ENCODE peak calls at places on chromosomes 2 and 18, in ten cellular contexts. One of them, this sample, is unnamed.

GRCh38 chr2:31567679-31568078 is 13.1 kb downstream of the SRD5A2 start:
- DNase-seq in mucosa of descending colon: no peak
- DNase-seq in cardiac muscle cell: no peak
- DNase-seq in GM13977: no peak
- DNase-seq in A673: no peak
- DNase-seq in A549: no peak
- DNase-seq in WTC11: no peak
- DNase-seq in H1: no peak
- DNase-seq in nephron progenitor cell: no peak
- DNase-seq in AG04450: no peak
- DNase-seq in this sample: no peak

GRCh38 chr2:109375656-109376055 is 238.1 kb downstream of the SEPTIN10 start:
- DNase-seq in mucosa of descending colon: no peak
- DNase-seq in cardiac muscle cell: no peak
- DNase-seq in GM13977: no peak
- DNase-seq in A673: no peak
- DNase-seq in A549: no peak
- DNase-seq in WTC11: no peak
- DNase-seq in H1: no peak
- DNase-seq in nephron progenitor cell: no peak
- DNase-seq in AG04450: no peak
- DNase-seq in this sample: peak

GRCh38 chr18:70289351-70290330 is 796 bp downstream of the SOCS6 start:
- DNase-seq in mucosa of descending colon: peak
- DNase-seq in cardiac muscle cell: peak
- DNase-seq in GM13977: peak
- DNase-seq in A673: peak
- DNase-seq in A549: no peak
- DNase-seq in WTC11: peak
- DNase-seq in H1: no peak
- DNase-seq in nephron progenitor cell: peak
- DNase-seq in AG04450: no peak
- DNase-seq in this sample: peak

GRCh38 chr2:28570431-28570830 is 74.6 kb downstream of the PLB1 start:
- DNase-seq in mucosa of descending colon: no peak
- DNase-seq in cardiac muscle cell: no peak
- DNase-seq in GM13977: no peak
- DNase-seq in A673: no peak
- DNase-seq in A549: no peak
- DNase-seq in WTC11: no peak
- DNase-seq in H1: no peak
- DNase-seq in nephron progenitor cell: no peak
- DNase-seq in AG04450: no peak
- DNase-seq in this sample: no peak

GRCh38 chr2:55156326-55156725 is 75.8 kb downstream of the CLHC1 start:
- DNase-seq in mucosa of descending colon: no peak
- DNase-seq in cardiac muscle cell: no peak
- DNase-seq in GM13977: no peak
- DNase-seq in A673: no peak
- DNase-seq in A549: no peak
- DNase-seq in WTC11: no peak
- DNase-seq in H1: no peak
- DNase-seq in nephron progenitor cell: no peak
- DNase-seq in AG04450: no peak
- DNase-seq in this sample: no peak

GRCh38 chr2:82656370-82656769 is 1802.7 kb downstream of the SUCLG1 start:
- DNase-seq in mucosa of descending colon: no peak
- DNase-seq in cardiac muscle cell: no peak
- DNase-seq in GM13977: no peak
- DNase-seq in A673: no peak
- DNase-seq in A549: no peak
- DNase-seq in WTC11: no peak
- DNase-seq in H1: no peak
- DNase-seq in nephron progenitor cell: no peak
- DNase-seq in AG04450: no peak
- DNase-seq in this sample: no peak

GRCh38 chr2:226040344-226040743 is 640.8 kb downstream of the NYAP2 start:
- DNase-seq in mucosa of descending colon: no peak
- DNase-seq in cardiac muscle cell: no peak
- DNase-seq in GM13977: no peak
- DNase-seq in A673: no peak
- DNase-seq in A549: no peak
- DNase-seq in WTC11: no peak
- DNase-seq in H1: no peak
- DNase-seq in nephron progenitor cell: no peak
- DNase-seq in AG04450: no peak
- DNase-seq in this sample: no peak

GRCh38 chr2:2566396-2567323 is 235.6 kb upstream of the MYT1L start:
- DNase-seq in mucosa of descending colon: no peak
- DNase-seq in cardiac muscle cell: no peak
- DNase-seq in GM13977: peak
- DNase-seq in A673: no peak
- DNase-seq in A549: no peak
- DNase-seq in WTC11: no peak
- DNase-seq in H1: no peak
- DNase-seq in nephron progenitor cell: no peak
- DNase-seq in AG04450: no peak
- DNase-seq in this sample: no peak

GRCh38 chr2:10722252-10722825 is 909 bp downstream of the ATP6V1C2 start:
- DNase-seq in mucosa of descending colon: no peak
- DNase-seq in cardiac muscle cell: no peak
- DNase-seq in GM13977: no peak
- DNase-seq in A673: no peak
- DNase-seq in A549: no peak
- DNase-seq in WTC11: no peak
- DNase-seq in H1: no peak
- DNase-seq in nephron progenitor cell: no peak
- DNase-seq in AG04450: no peak
- DNase-seq in this sample: no peak

GRCh38 chr18:79496237-79496977 is 100.7 kb downstream of the NFATC1 start:
- DNase-seq in mucosa of descending colon: peak
- DNase-seq in cardiac muscle cell: no peak
- DNase-seq in GM13977: no peak
- DNase-seq in A673: no peak
- DNase-seq in A549: no peak
- DNase-seq in WTC11: no peak
- DNase-seq in H1: no peak
- DNase-seq in nephron progenitor cell: no peak
- DNase-seq in AG04450: no peak
- DNase-seq in this sample: no peak

GRCh38 chr2:230879271-230879882 is 14.6 kb downstream of the ITM2C start:
- DNase-seq in mucosa of descending colon: peak
- DNase-seq in cardiac muscle cell: no peak
- DNase-seq in GM13977: no peak
- DNase-seq in A673: no peak
- DNase-seq in A549: no peak
- DNase-seq in WTC11: peak
- DNase-seq in H1: no peak
- DNase-seq in nephron progenitor cell: no peak
- DNase-seq in AG04450: no peak
- DNase-seq in this sample: no peak

GRCh38 chr2:145690183-145690582 is 1170.3 kb upstream of the ZEB2 start:
- DNase-seq in mucosa of descending colon: no peak
- DNase-seq in cardiac muscle cell: no peak
- DNase-seq in GM13977: no peak
- DNase-seq in A673: no peak
- DNase-seq in A549: no peak
- DNase-seq in WTC11: no peak
- DNase-seq in H1: no peak
- DNase-seq in nephron progenitor cell: no peak
- DNase-seq in AG04450: no peak
- DNase-seq in this sample: no peak

GRCh38 chr18:58612239-58613055 is 16.4 kb downstream of the ALPK2 start:
- DNase-seq in mucosa of descending colon: no peak
- DNase-seq in cardiac muscle cell: no peak
- DNase-seq in GM13977: no peak
- DNase-seq in A673: no peak
- DNase-seq in A549: no peak
- DNase-seq in WTC11: no peak
- DNase-seq in H1: no peak
- DNase-seq in nephron progenitor cell: no peak
- DNase-seq in AG04450: no peak
- DNase-seq in this sample: no peak

GRCh38 chr2:234911271-234911670 is 40.5 kb upstream of the SH3BP4 start:
- DNase-seq in mucosa of descending colon: no peak
- DNase-seq in cardiac muscle cell: no peak
- DNase-seq in GM13977: no peak
- DNase-seq in A673: no peak
- DNase-seq in A549: no peak
- DNase-seq in WTC11: no peak
- DNase-seq in H1: no peak
- DNase-seq in nephron progenitor cell: no peak
- DNase-seq in AG04450: peak
- DNase-seq in this sample: no peak

DNA sequence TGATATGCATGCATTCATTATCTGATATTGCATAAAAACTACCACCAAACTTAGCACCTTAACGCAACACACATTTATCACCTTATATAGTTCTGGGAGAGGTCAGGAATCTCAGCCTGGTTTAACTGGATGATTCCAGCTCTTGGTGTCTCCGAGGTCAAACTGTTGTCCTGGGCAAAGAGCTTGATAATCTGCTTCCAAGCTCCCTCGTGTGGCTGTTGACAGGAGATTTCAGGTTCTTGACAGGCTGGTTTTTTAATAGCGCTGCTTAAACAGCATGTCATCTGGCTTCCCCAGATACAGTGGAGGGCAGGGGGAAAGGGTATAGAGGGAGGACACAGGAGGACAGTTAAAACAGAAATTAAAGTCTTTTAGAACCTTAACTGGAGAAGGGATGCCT is 785.0 kb downstream of the CNTNAP5 start:
- DNase-seq in mucosa of descending colon: no peak
- DNase-seq in cardiac muscle cell: peak
- DNase-seq in GM13977: no peak
- DNase-seq in A673: peak
- DNase-seq in A549: peak
- DNase-seq in WTC11: peak
- DNase-seq in H1: peak
- DNase-seq in nephron progenitor cell: peak
- DNase-seq in AG04450: no peak
- DNase-seq in this sample: peak
- TF ChIP-seq CTCF in mucosa of descending colon: peak
- TF ChIP-seq CTCF in cardiac muscle cell: no peak
- TF ChIP-seq CTCF in GM13977: no peak
- TF ChIP-seq CTCF in A673: no peak
- TF ChIP-seq CTCF in A549: no peak
- TF ChIP-seq CTCF in WTC11: no peak
- TF ChIP-seq CTCF in H1: peak
- TF ChIP-seq CTCF in nephron progenitor cell: peak
- TF ChIP-seq CTCF in AG04450: peak
- TF ChIP-seq CTCF in this sample: peak

GRCh38 chr2:68091439-68092034 is 28.7 kb upstream of the C1D start:
- DNase-seq in mucosa of descending colon: no peak
- DNase-seq in cardiac muscle cell: no peak
- DNase-seq in GM13977: no peak
- DNase-seq in A673: no peak
- DNase-seq in A549: no peak
- DNase-seq in WTC11: no peak
- DNase-seq in H1: no peak
- DNase-seq in nephron progenitor cell: no peak
- DNase-seq in AG04450: no peak
- DNase-seq in this sample: no peak

GRCh38 chr2:68086166-68086565 is 23.4 kb upstream of the C1D start:
- DNase-seq in mucosa of descending colon: no peak
- DNase-seq in cardiac muscle cell: no peak
- DNase-seq in GM13977: no peak
- DNase-seq in A673: no peak
- DNase-seq in A549: no peak
- DNase-seq in WTC11: no peak
- DNase-seq in H1: no peak
- DNase-seq in nephron progenitor cell: no peak
- DNase-seq in AG04450: no peak
- DNase-seq in this sample: no peak

GRCh38 chr2:68088950-68089349 is 26.1 kb upstream of the C1D start:
- DNase-seq in mucosa of descending colon: no peak
- DNase-seq in cardiac muscle cell: no peak
- DNase-seq in GM13977: no peak
- DNase-seq in A673: no peak
- DNase-seq in A549: no peak
- DNase-seq in WTC11: no peak
- DNase-seq in H1: no peak
- DNase-seq in nephron progenitor cell: no peak
- DNase-seq in AG04450: no peak
- DNase-seq in this sample: no peak

GRCh38 chr2:68093634-68094033 is 30.8 kb upstream of the C1D start:
- DNase-seq in mucosa of descending colon: no peak
- DNase-seq in cardiac muscle cell: no peak
- DNase-seq in GM13977: no peak
- DNase-seq in A673: no peak
- DNase-seq in A549: no peak
- DNase-seq in WTC11: no peak
- DNase-seq in H1: no peak
- DNase-seq in nephron progenitor cell: no peak
- DNase-seq in AG04450: no peak
- DNase-seq in this sample: no peak

DNA sequence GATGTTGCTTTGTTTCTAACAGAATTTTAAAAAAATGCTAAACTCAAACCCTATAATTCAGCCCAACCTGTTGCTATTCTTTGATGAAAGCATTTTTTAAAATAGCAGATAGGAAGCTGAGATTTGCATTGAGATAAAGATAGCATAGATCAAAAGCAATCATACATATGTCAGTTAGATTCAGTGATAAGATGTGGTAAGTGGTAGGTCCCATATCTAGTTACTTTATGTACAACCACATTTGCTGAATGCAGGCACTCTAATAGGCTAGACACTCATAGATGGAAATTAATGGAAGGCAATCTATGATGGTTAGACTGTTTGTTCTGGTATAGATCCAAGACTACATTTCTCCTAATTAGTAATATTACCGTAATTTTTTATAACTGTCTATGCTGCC is 27.2 kb upstream of the C1D start:
- DNase-seq in mucosa of descending colon: no peak
- DNase-seq in cardiac muscle cell: no peak
- DNase-seq in GM13977: no peak
- DNase-seq in A673: no peak
- DNase-seq in A549: no peak
- DNase-seq in WTC11: no peak
- DNase-seq in H1: no peak
- DNase-seq in nephron progenitor cell: no peak
- DNase-seq in AG04450: no peak
- DNase-seq in this sample: no peak
- TF ChIP-seq CTCF in mucosa of descending colon: no peak
- TF ChIP-seq CTCF in cardiac muscle cell: no peak
- TF ChIP-seq CTCF in GM13977: no peak
- TF ChIP-seq CTCF in A673: no peak
- TF ChIP-seq CTCF in A549: no peak
- TF ChIP-seq CTCF in WTC11: no peak
- TF ChIP-seq CTCF in H1: no peak
- TF ChIP-seq CTCF in nephron progenitor cell: no peak
- TF ChIP-seq CTCF in AG04450: no peak
- TF ChIP-seq CTCF in this sample: no peak

GRCh38 chr2:120533625-120534024 is 187.7 kb downstream of the INHBB start:
- DNase-seq in mucosa of descending colon: no peak
- DNase-seq in cardiac muscle cell: no peak
- DNase-seq in GM13977: no peak
- DNase-seq in A673: no peak
- DNase-seq in A549: no peak
- DNase-seq in WTC11: no peak
- DNase-seq in H1: no peak
- DNase-seq in nephron progenitor cell: no peak
- DNase-seq in AG04450: no peak
- DNase-seq in this sample: no peak
- TF ChIP-seq CTCF in mucosa of descending colon: no peak
- TF ChIP-seq CTCF in cardiac muscle cell: no peak
- TF ChIP-seq CTCF in GM13977: no peak
- TF ChIP-seq CTCF in A673: no peak
- TF ChIP-seq CTCF in A549: no peak
- TF ChIP-seq CTCF in WTC11: no peak
- TF ChIP-seq CTCF in H1: no peak
- TF ChIP-seq CTCF in nephron progenitor cell: no peak
- TF ChIP-seq CTCF in AG04450: no peak
- TF ChIP-seq CTCF in this sample: no peak

GRCh38 chr2:202060218-202060617 is 12.8 kb upstream of the KIAA2012 start:
- DNase-seq in mucosa of descending colon: no peak
- DNase-seq in cardiac muscle cell: no peak
- DNase-seq in GM13977: no peak
- DNase-seq in A673: no peak
- DNase-seq in A549: no peak
- DNase-seq in WTC11: no peak
- DNase-seq in H1: no peak
- DNase-seq in nephron progenitor cell: no peak
- DNase-seq in AG04450: no peak
- DNase-seq in this sample: no peak
- TF ChIP-seq CTCF in mucosa of descending colon: no peak
- TF ChIP-seq CTCF in cardiac muscle cell: peak
- TF ChIP-seq CTCF in GM13977: peak
- TF ChIP-seq CTCF in A673: peak
- TF ChIP-seq CTCF in A549: peak
- TF ChIP-seq CTCF in WTC11: peak
- TF ChIP-seq CTCF in H1: peak
- TF ChIP-seq CTCF in nephron progenitor cell: peak
- TF ChIP-seq CTCF in AG04450: peak
- TF ChIP-seq CTCF in this sample: peak

This sample was measured in endothelial cell.